ENCODE peak calls at places on chromosomes 1 and 21, in five cellular contexts. S is lung, A is mucosa of descending colon, W is thyroid gland, Y is heart right ventricle. E is an unnamed sample.

GRCh38 chr1:236808564-236809130 is 13.6 kb downstream of the MTR start:
- DNase-seq in S (no peak), A (peak), W (peak), Y (no peak), E (no peak)

GRCh38 chr1:1625404-1625775 is 6.6 kb upstream of the MMP23B start:
- DNase-seq in S (no peak), A (no peak), W (no peak), Y (no peak), E (no peak)

GRCh38 chr21:37868446-37868845 is 47.8 kb downstream of the KCNJ6 start:
- DNase-seq in S (no peak), A (no peak), W (no peak), Y (no peak), E (no peak)

GRCh38 chr1:19260211-19261138 is 8.9 kb downstream of the MRTO4 start:
- DNase-seq in S (peak), A (peak), W (no peak), Y (no peak), E (no peak)

GRCh38 chr1:149903836-149904491 is 4.6 kb downstream of the BOLA1 start:
- DNase-seq in S (no peak), A (no peak), W (no peak), Y (no peak), E (no peak)

GRCh38 chr1:205948000-205948399 is 4.7 kb upstream of the SLC26A9 start:
- DNase-seq in S (no peak), A (no peak), W (no peak), Y (no peak), E (no peak)

GRCh38 chr21:36377391-36377842 is 7.8 kb upstream of the CHAF1B start:
- DNase-seq in S (no peak), A (no peak), W (no peak), Y (no peak), E (no peak)

GRCh38 chr1:198196630-198197029 is 39.8 kb downstream of the NEK7 start:
- DNase-seq in S (no peak), A (no peak), W (no peak), Y (no peak), E (no peak)

GRCh38 chr21:37675202-37675801 is 241.0 kb downstream of the KCNJ6 start:
- DNase-seq in S (peak), A (peak), W (peak), Y (peak), E (peak)

GRCh38 chr1:3029991-3030662 is 8.9 kb downstream of the ACTRT2 start:
- DNase-seq in S (no peak), A (no peak), W (no peak), Y (no peak), E (no peak)

GRCh38 chr1:30085814-30086770 is 637.3 kb downstream of the MATN1 start:
- DNase-seq in S (no peak), A (peak), W (peak), Y (peak), E (no peak)

GRCh38 chr1:117735045-117735992 is 129.5 kb downstream of the TENT5C start:
- DNase-seq in S (no peak), A (peak), W (peak), Y (no peak), E (no peak)

GRCh38 chr1:21175670-21176581 is 771 bp downstream of the EIF4G3 start:
- DNase-seq in S (peak), A (peak), W (peak), Y (peak), E (peak)

GRCh38 chr1:17545354-17545753 is 5.9 kb downstream of the ARHGEF10L start:
- DNase-seq in S (no peak), A (no peak), W (no peak), Y (no peak), E (no peak)

GRCh38 chr1:107138166-107138565 is 2.7 kb upstream of the NTNG1 start:
- DNase-seq in S (no peak), A (no peak), W (no peak), Y (no peak), E (no peak)

GRCh38 chr1:204275695-204276596 is 62.2 kb upstream of the GOLT1A start:
- DNase-seq in S (no peak), A (no peak), W (peak), Y (no peak), E (no peak)

GRCh38 chr1:6962956-6963915 is 178.0 kb downstream of the CAMTA1 start:
- DNase-seq in S (peak), A (peak), W (peak), Y (peak), E (no peak)

DNA sequence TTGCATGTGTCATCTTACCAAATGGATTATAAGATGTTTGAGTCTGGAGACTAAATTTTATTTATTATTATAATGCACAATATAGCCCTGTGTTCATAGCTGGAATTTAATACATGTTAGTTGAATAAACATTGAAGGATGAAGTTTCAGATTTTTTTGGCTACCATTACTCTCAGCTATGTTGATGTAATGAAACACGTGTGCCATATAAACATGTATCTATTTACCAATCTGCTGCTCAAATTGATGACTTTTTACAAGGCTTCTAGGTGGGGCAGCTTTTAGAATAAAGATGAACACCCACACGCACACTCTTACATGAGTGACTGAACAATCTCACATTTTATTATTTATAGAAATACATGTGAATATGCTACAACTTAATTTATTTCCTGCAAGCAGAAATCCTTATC is 102.0 kb downstream of the RUNX1 start:
- DNase-seq in S (no peak), A (no peak), W (no peak), Y (no peak), E (no peak)
- TF ChIP-seq CTCF in S (no peak), A (no peak), W (no peak), Y (no peak), E (no peak)

GRCh38 chr1:118978914-118979701 is 9.0 kb downstream of the TBX15 start:
- DNase-seq in S (no peak), A (no peak), W (no peak), Y (no peak), E (no peak)
- H3K4me3 ChIP-seq in S (no peak), A (no peak), W (no peak), Y (no peak), E (no peak)

GRCh38 chr1:84141177-84142003 is 2.7 kb upstream of the PRKACB start:
- DNase-seq in S (no peak), A (no peak), W (no peak), Y (no peak), E (no peak)
- TF ChIP-seq CTCF in S (peak), A (no peak), W (peak), Y (peak), E (peak)

GRCh38 chr1:185157599-185158469 is 867 bp downstream of the SWT1 start:
- DNase-seq in S (no peak), A (peak), W (no peak), Y (no peak), E (no peak)
- H3K4me3 ChIP-seq in S (peak), A (peak), W (peak), Y (peak), E (peak)

GRCh38 chr1:157751283-157751682 is 25.6 kb downstream of the FCRL2 start:
- DNase-seq in S (no peak), A (no peak), W (no peak), Y (no peak), E (no peak)
- TF ChIP-seq CTCF in S (no peak), A (no peak), W (no peak), Y (no peak), E (no peak)

GRCh38 chr1:240134596-240134995 is 42.9 kb downstream of the FMN2 start:
- DNase-seq in S (no peak), A (no peak), W (no peak), Y (no peak), E (no peak)
- H3K4me3 ChIP-seq in S (no peak), A (no peak), W (no peak), Y (no peak), E (no peak)

E was measured in right lobe of liver.